ENCODE peak calls at places on chromosomes 6 and 20, in seven cellular contexts. M is body of pancreas; I is ovary; Z is stimulated activated CD4-positive, alpha-beta T cell treated with anti-CD3 and anti-CD28 coated beads, Interleukin-15, amount 100 ng/mL, for 24 hours; D is stomach; H is G401; A is NCI-H2081. O is an unnamed sample.

GRCh38 chr6:112877134-112878100 is 530.3 kb downstream of the RFPL4B start:
- DNase-seq in M (no peak), I (no peak), Z (no peak), D (no peak), H (no peak), A (peak), O (no peak)

GRCh38 chr6:91273729-91274128 is 686.9 kb upstream of the MAP3K7 start:
- DNase-seq in M (no peak), I (no peak), Z (no peak), D (no peak), H (no peak), A (no peak), O (peak)

GRCh38 chr6:30152910-30153309 is 8.1 kb downstream of the TRIM10 start:
- DNase-seq in M (no peak), I (no peak), Z (no peak), D (no peak), H (no peak), A (no peak), O (no peak)

GRCh38 chr6:122839477-122839876 is 50.4 kb downstream of the SMPDL3A start:
- DNase-seq in M (peak), I (peak), Z (peak), D (peak), H (peak), A (peak), O (no peak)

GRCh38 chr6:30985490-30985889 is 2.0 kb downstream of the MUC21 start:
- DNase-seq in M (no peak), I (no peak), Z (peak), D (no peak), H (no peak), A (no peak), O (no peak)

GRCh38 chr6:36678488-36679042 is at the start of gene CDKN1A:
- DNase-seq in M (peak), I (peak), Z (peak), D (peak), H (peak), A (peak), O (peak)

GRCh38 chr20:50510706-50511401 is 671 bp downstream of the PTPN1 start:
- DNase-seq in M (no peak), I (peak), Z (peak), D (no peak), H (peak), A (no peak), O (peak)

GRCh38 chr20:23659989-23660837 is 22.5 kb upstream of the CST3 start:
- DNase-seq in M (no peak), I (no peak), Z (no peak), D (no peak), H (no peak), A (no peak), O (peak)

GRCh38 chr6:124099520-124099919 is 295.9 kb downstream of the NKAIN2 start:
- DNase-seq in M (no peak), I (no peak), Z (no peak), D (no peak), H (no peak), A (no peak), O (no peak)

GRCh38 chr6:11263185-11263817 is 30.8 kb upstream of the NEDD9 start:
- DNase-seq in M (peak), I (peak), Z (no peak), D (peak), H (peak), A (no peak), O (peak)

GRCh38 chr6:30824698-30825097 is 59.6 kb upstream of the DDR1 start:
- DNase-seq in M (no peak), I (no peak), Z (no peak), D (no peak), H (no peak), A (no peak), O (no peak)

GRCh38 chr6:32553037-32553742 is 23.1 kb upstream of the HLA-DRB5 start:
- DNase-seq in M (no peak), I (no peak), Z (no peak), D (no peak), H (no peak), A (no peak), O (no peak)

GRCh38 chr6:159084493-159085091 is 39.8 kb upstream of the TAGAP start:
- DNase-seq in M (no peak), I (no peak), Z (no peak), D (no peak), H (no peak), A (no peak), O (no peak)

GRCh38 chr6:165662671-165663282 is at the start of gene PDE10A:
- DNase-seq in M (no peak), I (peak), Z (peak), D (peak), H (no peak), A (no peak), O (peak)

GRCh38 chr6:38262609-38263008 is 377.1 kb downstream of the BTBD9 start:
- DNase-seq in M (no peak), I (no peak), Z (no peak), D (no peak), H (no peak), A (no peak), O (no peak)

GRCh38 chr6:45049188-45049843 is 278.8 kb upstream of the RUNX2 start:
- DNase-seq in M (no peak), I (no peak), Z (no peak), D (no peak), H (no peak), A (no peak), O (no peak)

GRCh38 chr6:110430236-110430635 is 14.9 kb upstream of the DDO start:
- DNase-seq in M (no peak), I (no peak), Z (no peak), D (no peak), H (no peak), A (no peak), O (no peak)

GRCh38 chr6:81978230-81978629 is 225.7 kb upstream of the TENT5A start:
- DNase-seq in M (no peak), I (no peak), Z (no peak), D (no peak), H (no peak), A (no peak), O (no peak)

GRCh38 chr6:151292974-151293373 is 53.2 kb downstream of the AKAP12 start:
- DNase-seq in M (no peak), I (no peak), Z (no peak), D (no peak), H (no peak), A (no peak), O (no peak)

GRCh38 chr6:108874470-108875160 is 26.4 kb downstream of the ARMC2 start:
- DNase-seq in M (no peak), I (peak), Z (peak), D (no peak), H (no peak), A (no peak), O (no peak)

GRCh38 chr6:109790131-109790530 is 99.0 kb downstream of the FIG4 start:
- DNase-seq in M (no peak), I (no peak), Z (no peak), D (no peak), H (no peak), A (no peak), O (no peak)

GRCh38 chr6:111813247-111814162 is 59.7 kb downstream of the FYN start:
- DNase-seq in M (no peak), I (no peak), Z (no peak), D (no peak), H (no peak), A (no peak), O (no peak)

GRCh38 chr6:62523630-62524029 is 237.6 kb upstream of the KHDRBS2 start:
- DNase-seq in M (no peak), I (no peak), Z (no peak), D (no peak), H (no peak), A (no peak), O (no peak)

GRCh38 chr6:32642707-32643106 is 5.5 kb downstream of the HLA-DQA1 start:
- DNase-seq in M (no peak), I (no peak), Z (no peak), D (no peak), H (no peak), A (no peak), O (no peak)

GRCh38 chr6:167079853-167080297 is 43.0 kb upstream of the CCR6 start:
- DNase-seq in M (no peak), I (no peak), Z (peak), D (no peak), H (no peak), A (no peak), O (no peak)

GRCh38 chr6:35088281-35089215 is 52.6 kb downstream of the TCP11 start:
- DNase-seq in M (no peak), I (no peak), Z (no peak), D (no peak), H (no peak), A (no peak), O (no peak)

GRCh38 chr20:62815066-62815991 is 1.5 kb upstream of the COL9A3 start:
- DNase-seq in M (no peak), I (no peak), Z (no peak), D (no peak), H (no peak), A (no peak), O (no peak)

GRCh38 chr6:96836579-96837137 is 619 bp downstream of the GPR63 start:
- DNase-seq in M (no peak), I (peak), Z (no peak), D (no peak), H (peak), A (peak), O (no peak)

GRCh38 chr6:134663800-134664535 is 285.9 kb downstream of the ALDH8A1 start:
- DNase-seq in M (no peak), I (no peak), Z (no peak), D (no peak), H (no peak), A (no peak), O (no peak)

O was measured in heart left ventricle.